ENCODE peak calls at places on chromosome 10, in four cellular contexts. I is fibroblast of lung, T is lower lobe of right lung, H is DND-41. F is an unnamed sample. For H3K9me3, the result is how much of the 10 kb centered on the place peaks cover.

GRCh38 chr10:93182790-93183189 is 109.1 kb downstream of the CYP26A1 start:
- DNase-seq in I (no peak), T (no peak), H (no peak), F (no peak)

GRCh38 chr10:110566472-110567200 is 859 bp upstream of the SMC3 start:
- DNase-seq in I (no peak), T (no peak), H (peak), F (no peak)

GRCh38 chr10:11875499-11876281 is 52.5 kb downstream of the PROSER2 start:
- DNase-seq in I (peak), T (peak), H (no peak), F (no peak)

GRCh38 chr10:80137031-80137712 is 4.6 kb downstream of the PLAC9 start:
- DNase-seq in I (no peak), T (no peak), H (no peak), F (no peak)

GRCh38 chr10:61837748-61838055 is 63.8 kb upstream of the ARID5B start:
- DNase-seq in I (peak), T (no peak), H (peak), F (no peak)

GRCh38 chr10:34024708-34025425 is 690.4 kb upstream of the NRP1 start:
- DNase-seq in I (peak), T (no peak), H (peak), F (no peak)

GRCh38 chr10:8061274-8062211 is 7.1 kb downstream of the GATA3 start:
- DNase-seq in I (peak), T (no peak), H (peak), F (no peak)

GRCh38 chr10:10849306-10849705 is 168.4 kb upstream of the CELF2 start:
- DNase-seq in I (no peak), T (no peak), H (no peak), F (no peak)

GRCh38 chr10:34341473-34341872 is 473.6 kb downstream of the PARD3 start:
- DNase-seq in I (peak), T (no peak), H (no peak), F (no peak)

GRCh38 chr10:24716295-24716694 is 7.4 kb downstream of the ARHGAP21 start:
- DNase-seq in I (no peak), T (no peak), H (no peak), F (no peak)

GRCh38 chr10:132532784-132533560 is 4.6 kb upstream of the INPP5A start:
- DNase-seq in I (peak), T (no peak), H (no peak), F (no peak)

GRCh38 chr10:120365872-120366271 is 91.2 kb upstream of the PLPP4 start:
- DNase-seq in I (peak), T (no peak), H (no peak), F (no peak)

GRCh38 chr10:66931340-66931948 is 5.6 kb downstream of the LRRTM3 start:
- DNase-seq in I (peak), T (no peak), H (peak), F (no peak)

GRCh38 chr10:110167149-110167548 is 40.3 kb upstream of the MXI1 start:
- DNase-seq in I (no peak), T (no peak), H (no peak), F (no peak)

GRCh38 chr10:122311051-122311410 is 39.9 kb downstream of the BTBD16 start:
- DNase-seq in I (no peak), T (no peak), H (no peak), F (no peak)

GRCh38 chr10:132209130-132209529 is 22.4 kb downstream of the DPYSL4 start:
- DNase-seq in I (peak), T (no peak), H (no peak), F (no peak)

GRCh38 chr10:18010050-18010449 is 58.3 kb downstream of the SLC39A12 start:
- DNase-seq in I (peak), T (no peak), H (no peak), F (no peak)

GRCh38 chr10:121165276-121165675 is 314.1 kb downstream of the WDR11 start:
- DNase-seq in I (peak), T (no peak), H (no peak), F (no peak)

GRCh38 chr10:34290412-34291082 is 524.5 kb downstream of the PARD3 start:
- DNase-seq in I (peak), T (no peak), H (no peak), F (no peak)

GRCh38 chr10:38047666-38048065 is 37.2 kb downstream of the ZNF33A start:
- DNase-seq in I (peak), T (no peak), H (no peak), F (no peak)
- H3K9me3 ChIP-seq in I (under half), T (under half), H (under half), F (under half)

DNA sequence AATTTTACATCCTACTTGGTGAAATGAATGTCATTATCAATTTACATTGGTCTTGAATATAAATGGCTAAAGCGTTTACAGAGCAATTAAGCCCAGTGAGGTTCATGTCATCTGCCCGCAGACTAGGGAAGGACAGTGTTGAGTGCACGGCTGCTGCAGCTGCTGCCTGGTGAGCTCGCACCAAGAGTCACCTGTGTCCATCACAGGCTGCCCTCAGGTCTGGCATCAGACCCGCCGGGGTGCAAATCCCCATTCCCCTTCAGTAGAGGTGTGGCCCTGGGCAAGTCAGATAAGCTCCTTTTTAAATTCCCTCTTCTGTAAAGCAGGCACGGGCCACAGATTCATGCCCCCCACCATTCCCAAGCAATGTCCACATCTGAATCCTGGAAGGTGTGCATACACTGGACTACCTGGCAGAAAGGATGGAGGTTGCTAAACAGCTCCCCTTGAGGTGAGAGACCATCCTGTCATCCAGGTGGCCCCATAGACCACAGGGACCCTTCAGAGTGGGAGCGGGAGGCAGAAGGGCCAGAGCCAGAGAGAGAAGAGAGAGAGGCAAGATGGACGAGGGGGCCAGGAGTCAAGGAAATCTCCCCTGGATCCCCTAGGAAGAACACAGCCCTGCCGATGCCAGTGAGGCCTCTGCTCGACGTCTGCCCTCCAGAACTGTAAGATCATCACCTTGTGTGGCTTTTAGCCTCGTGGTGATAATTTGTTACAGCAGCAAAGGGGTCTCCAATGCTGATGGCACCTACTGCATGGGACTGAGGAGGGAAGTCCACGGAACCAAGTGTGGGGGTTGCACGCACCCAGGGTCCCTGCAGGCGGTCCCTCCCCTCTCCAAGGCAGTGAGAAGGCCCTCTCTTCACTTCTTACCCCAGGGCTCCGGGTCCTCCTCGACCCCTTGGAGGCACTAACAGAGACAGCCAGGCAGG is 168.8 kb downstream of the TCERG1L start:
- DNase-seq in I (no peak), T (no peak), H (no peak), F (no peak)
- H3K9me3 ChIP-seq in I (under half), T (under half), H (under half), F (under half)

DNA sequence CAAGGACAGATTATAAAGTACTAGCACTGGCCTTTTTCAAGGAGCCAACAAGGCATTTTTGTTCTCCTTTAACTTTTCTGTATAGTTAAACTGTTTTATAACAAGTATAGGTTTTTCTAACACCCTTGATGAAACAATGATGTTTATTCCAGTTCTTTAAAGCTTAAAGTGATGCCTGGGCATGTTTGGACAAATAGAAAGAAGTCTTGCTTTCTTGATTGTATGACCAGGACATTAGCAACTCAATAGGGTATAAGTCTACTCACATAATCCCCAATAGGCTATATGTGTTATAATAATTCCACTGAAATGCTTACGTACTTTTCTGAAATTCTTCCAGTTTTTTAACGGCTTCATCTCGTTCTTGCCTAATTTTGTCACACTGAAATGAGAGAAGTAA is 36.7 kb downstream of the SHTN1 start:
- DNase-seq in I (no peak), T (no peak), H (no peak), F (no peak)
- H3K9me3 ChIP-seq in I (under half), T (under half), H (under half), F (under half)

GRCh38 chr10:38159007-38159406 is 64.9 kb downstream of the ZNF37A start:
- DNase-seq in I (no peak), T (no peak), H (no peak), F (no peak)
- H3K9me3 ChIP-seq in I (under half), T (under half), H (under half), F (under half)

DNA sequence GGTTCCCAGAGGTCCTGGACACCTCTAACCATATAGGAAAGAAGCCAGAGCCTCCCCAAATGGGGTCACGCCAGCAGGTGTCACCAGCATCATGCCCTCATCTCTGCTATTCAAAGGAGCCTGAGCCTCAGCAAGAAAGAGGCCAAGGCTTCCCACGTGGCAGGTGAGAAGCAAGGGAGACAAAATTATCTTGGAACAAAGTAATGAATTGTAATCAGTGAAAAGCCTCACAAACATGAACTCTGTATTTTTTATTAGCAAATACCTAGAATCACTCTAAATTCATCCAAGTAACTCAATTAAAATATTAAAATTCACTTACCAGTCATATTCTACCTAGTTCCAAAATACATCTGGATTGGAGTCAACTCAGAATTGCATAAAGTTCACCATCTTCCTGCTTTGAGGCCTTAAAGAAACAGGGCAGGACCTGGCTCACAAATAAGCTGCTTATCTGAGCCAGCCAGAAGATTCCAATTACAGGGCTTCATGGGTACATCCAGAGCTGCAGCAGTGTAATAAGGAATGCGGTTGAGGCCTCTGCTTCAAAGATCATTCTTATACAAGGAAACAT is 68.7 kb downstream of the SGMS1 start:
- DNase-seq in I (peak), T (no peak), H (no peak), F (no peak)
- H3K9me3 ChIP-seq in I (under half), T (under half), H (under half), F (under half)

F was measured in T-helper 17 cell.